ENCODE peak calls at places on chromosomes 5 and 9, in eight cellular contexts. One of them, this sample, is unnamed.

GRCh38 chr9:119963258-119963797 is 594.1 kb upstream of the BRINP1 start:
- DNase-seq in SK-N-SH: peak; percentile 69
- DNase-seq in HepG2: no peak
- DNase-seq in breast epithelium: no peak
- DNase-seq in stomach: no peak
- DNase-seq in transverse colon: no peak
- DNase-seq in GM23338: peak; percentile 58
- DNase-seq in upper lobe of left lung: no peak
- DNase-seq in this sample: no peak

GRCh38 chr5:110807174-110807573 is 68.4 kb downstream of the SLC25A46 start:
- DNase-seq in stomach: no peak
- DNase-seq in breast epithelium: no peak
- DNase-seq in SK-N-SH: no peak
- DNase-seq in upper lobe of left lung: no peak
- DNase-seq in transverse colon: peak; percentile 12
- DNase-seq in GM23338: no peak
- DNase-seq in HepG2: no peak
- DNase-seq in this sample: no peak

GRCh38 chr9:32832354-32832753 is 49.0 kb downstream of the TMEM215 start:
- DNase-seq in HepG2: no peak
- DNase-seq in transverse colon: no peak
- DNase-seq in SK-N-SH: no peak
- DNase-seq in GM23338: no peak
- DNase-seq in breast epithelium: no peak
- DNase-seq in stomach: no peak
- DNase-seq in upper lobe of left lung: no peak
- DNase-seq in this sample: no peak

GRCh38 chr5:37816331-37816730 is 23.5 kb downstream of the GDNF start:
- DNase-seq in GM23338: no peak
- DNase-seq in SK-N-SH: no peak
- DNase-seq in breast epithelium: no peak
- DNase-seq in stomach: no peak
- DNase-seq in upper lobe of left lung: no peak
- DNase-seq in transverse colon: no peak
- DNase-seq in HepG2: no peak
- DNase-seq in this sample: no peak

GRCh38 chr5:36079200-36079761 is 12.6 kb upstream of the UGT3A2 start:
- DNase-seq in upper lobe of left lung: no peak
- DNase-seq in breast epithelium: no peak
- DNase-seq in HepG2: peak; percentile 55
- DNase-seq in stomach: no peak
- DNase-seq in SK-N-SH: peak; percentile 75
- DNase-seq in transverse colon: no peak
- DNase-seq in GM23338: peak; percentile 92
- DNase-seq in this sample: peak; percentile 53

GRCh38 chr5:158928405-158928804 is 171.3 kb downstream of the EBF1 start:
- DNase-seq in SK-N-SH: no peak
- DNase-seq in upper lobe of left lung: no peak
- DNase-seq in breast epithelium: no peak
- DNase-seq in HepG2: no peak
- DNase-seq in GM23338: no peak
- DNase-seq in stomach: no peak
- DNase-seq in transverse colon: no peak
- DNase-seq in this sample: no peak

GRCh38 chr5:123511290-123511647 is 708 bp upstream of the CSNK1G3 start:
- DNase-seq in stomach: no peak
- DNase-seq in SK-N-SH: no peak
- DNase-seq in upper lobe of left lung: no peak
- DNase-seq in breast epithelium: no peak
- DNase-seq in transverse colon: no peak
- DNase-seq in GM23338: peak; percentile 17
- DNase-seq in HepG2: peak; percentile 24
- DNase-seq in this sample: no peak

GRCh38 chr5:140049205-140049604 is 6.1 kb upstream of the NRG2 start:
- DNase-seq in SK-N-SH: no peak
- DNase-seq in breast epithelium: no peak
- DNase-seq in GM23338: no peak
- DNase-seq in transverse colon: no peak
- DNase-seq in stomach: no peak
- DNase-seq in HepG2: no peak
- DNase-seq in upper lobe of left lung: no peak
- DNase-seq in this sample: no peak

GRCh38 chr5:33079548-33079947 is 361.2 kb upstream of the TARS1 start:
- DNase-seq in SK-N-SH: no peak
- DNase-seq in upper lobe of left lung: no peak
- DNase-seq in transverse colon: no peak
- DNase-seq in breast epithelium: no peak
- DNase-seq in stomach: no peak
- DNase-seq in GM23338: no peak
- DNase-seq in HepG2: no peak
- DNase-seq in this sample: no peak

GRCh38 chr5:145350501-145350900 is 484.6 kb downstream of the PRELID2 start:
- DNase-seq in GM23338: no peak
- DNase-seq in transverse colon: no peak
- DNase-seq in SK-N-SH: no peak
- DNase-seq in breast epithelium: no peak
- DNase-seq in HepG2: no peak
- DNase-seq in upper lobe of left lung: no peak
- DNase-seq in stomach: no peak
- DNase-seq in this sample: no peak

GRCh38 chr5:100546041-100546440 is 10.9 kb downstream of the FAM174A start:
- DNase-seq in GM23338: no peak
- DNase-seq in transverse colon: no peak
- DNase-seq in breast epithelium: no peak
- DNase-seq in SK-N-SH: no peak
- DNase-seq in upper lobe of left lung: no peak
- DNase-seq in HepG2: no peak
- DNase-seq in stomach: no peak
- DNase-seq in this sample: no peak

GRCh38 chr5:88860501-88860900 is 22.5 kb downstream of the MEF2C start:
- DNase-seq in upper lobe of left lung: no peak
- DNase-seq in transverse colon: no peak
- DNase-seq in GM23338: no peak
- DNase-seq in stomach: no peak
- DNase-seq in SK-N-SH: no peak
- DNase-seq in breast epithelium: no peak
- DNase-seq in HepG2: no peak
- DNase-seq in this sample: no peak

GRCh38 chr9:132673355-132673754 is 3.1 kb downstream of the GTF3C4 start:
- DNase-seq in transverse colon: no peak
- DNase-seq in HepG2: peak; percentile 64
- DNase-seq in upper lobe of left lung: no peak
- DNase-seq in breast epithelium: no peak
- DNase-seq in stomach: no peak
- DNase-seq in SK-N-SH: peak; percentile 53
- DNase-seq in GM23338: peak; percentile 63
- DNase-seq in this sample: no peak

GRCh38 chr5:143025971-143026370 is 255.8 kb downstream of the ARHGAP26 start:
- DNase-seq in HepG2: no peak
- DNase-seq in SK-N-SH: no peak
- DNase-seq in breast epithelium: no peak
- DNase-seq in transverse colon: no peak
- DNase-seq in upper lobe of left lung: no peak
- DNase-seq in GM23338: no peak
- DNase-seq in stomach: no peak
- DNase-seq in this sample: no peak

GRCh38 chr9:126127591-126127990 is 199.0 kb upstream of the MVB12B start:
- DNase-seq in transverse colon: no peak
- DNase-seq in GM23338: no peak
- DNase-seq in HepG2: no peak
- DNase-seq in SK-N-SH: peak; percentile 3
- DNase-seq in breast epithelium: no peak
- DNase-seq in upper lobe of left lung: no peak
- DNase-seq in stomach: peak; percentile 1
- DNase-seq in this sample: no peak

GRCh38 chr9:120440791-120441190 is 139.2 kb downstream of the CDK5RAP2 start:
- DNase-seq in transverse colon: no peak
- DNase-seq in stomach: no peak
- DNase-seq in HepG2: no peak
- DNase-seq in SK-N-SH: no peak
- DNase-seq in GM23338: no peak
- DNase-seq in breast epithelium: no peak
- DNase-seq in upper lobe of left lung: no peak
- DNase-seq in this sample: no peak

GRCh38 chr5:63768221-63768620 is 194.0 kb downstream of the HTR1A start:
- DNase-seq in upper lobe of left lung: no peak
- DNase-seq in HepG2: no peak
- DNase-seq in transverse colon: no peak
- DNase-seq in stomach: no peak
- DNase-seq in GM23338: no peak
- DNase-seq in breast epithelium: no peak
- DNase-seq in SK-N-SH: no peak
- DNase-seq in this sample: no peak

GRCh38 chr5:9269024-9269423 is 276.9 kb downstream of the SEMA5A start:
- DNase-seq in GM23338: no peak
- DNase-seq in upper lobe of left lung: no peak
- DNase-seq in transverse colon: no peak
- DNase-seq in stomach: no peak
- DNase-seq in SK-N-SH: peak; percentile 16
- DNase-seq in HepG2: no peak
- DNase-seq in breast epithelium: no peak
- DNase-seq in this sample: no peak

GRCh38 chr9:68500457-68501158 is 40.1 kb downstream of the TMEM252 start:
- DNase-seq in GM23338: peak; percentile 3
- DNase-seq in upper lobe of left lung: no peak
- DNase-seq in stomach: no peak
- DNase-seq in SK-N-SH: no peak
- DNase-seq in transverse colon: no peak
- DNase-seq in breast epithelium: no peak
- DNase-seq in HepG2: peak; percentile 43
- DNase-seq in this sample: peak; percentile 43

GRCh38 chr5:93954421-93955069 is 213.1 kb upstream of the POU5F2 start:
- DNase-seq in GM23338: peak; percentile 45
- DNase-seq in upper lobe of left lung: no peak
- DNase-seq in stomach: no peak
- DNase-seq in SK-N-SH: no peak
- DNase-seq in transverse colon: no peak
- DNase-seq in HepG2: no peak
- DNase-seq in breast epithelium: no peak
- DNase-seq in this sample: no peak

GRCh38 chr9:74498616-74499095 is 1.5 kb downstream of the RORB start:
- DNase-seq in upper lobe of left lung: no peak
- DNase-seq in transverse colon: no peak
- DNase-seq in HepG2: no peak
- DNase-seq in SK-N-SH: no peak
- DNase-seq in breast epithelium: no peak
- DNase-seq in GM23338: peak; percentile 39
- DNase-seq in stomach: no peak
- DNase-seq in this sample: no peak

GRCh38 chr9:136526625-136527066 is 19.2 kb downstream of the NOTCH1 start:
- DNase-seq in breast epithelium: no peak
- DNase-seq in stomach: peak; percentile 57
- DNase-seq in transverse colon: peak; percentile 86
- DNase-seq in SK-N-SH: no peak
- DNase-seq in GM23338: no peak
- DNase-seq in upper lobe of left lung: no peak
- DNase-seq in HepG2: no peak
- DNase-seq in this sample: no peak

GRCh38 chr5:107247427-107247826 is 423.3 kb downstream of the EFNA5 start:
- DNase-seq in GM23338: no peak
- DNase-seq in SK-N-SH: no peak
- DNase-seq in HepG2: no peak
- DNase-seq in transverse colon: no peak
- DNase-seq in breast epithelium: no peak
- DNase-seq in upper lobe of left lung: no peak
- DNase-seq in stomach: no peak
- DNase-seq in this sample: no peak

GRCh38 chr9:121861501-121862180 is 210.2 kb downstream of the DAB2IP start:
- DNase-seq in stomach: peak; percentile 35
- DNase-seq in SK-N-SH: peak; percentile 61
- DNase-seq in upper lobe of left lung: no peak
- DNase-seq in breast epithelium: no peak
- DNase-seq in HepG2: peak; percentile 43
- DNase-seq in transverse colon: peak; percentile 44
- DNase-seq in GM23338: peak; percentile 71
- DNase-seq in this sample: peak; percentile 7

GRCh38 chr5:154850255-154851062 is at the start of gene FAXDC2:
- DNase-seq in upper lobe of left lung: no peak
- DNase-seq in breast epithelium: peak; percentile 63
- DNase-seq in GM23338: peak; percentile 89
- DNase-seq in transverse colon: peak; percentile 48
- DNase-seq in stomach: peak; percentile 61
- DNase-seq in HepG2: peak; percentile 78
- DNase-seq in SK-N-SH: peak; percentile 53
- DNase-seq in this sample: no peak
- H3K4me3 ChIP-seq in upper lobe of left lung: peak within 1 kb of the TSS; percentile 63
- H3K4me3 ChIP-seq in breast epithelium: peak within 1 kb of the TSS; percentile 66
- H3K4me3 ChIP-seq in GM23338: peak within 1 kb of the TSS; percentile 44
- H3K4me3 ChIP-seq in transverse colon: peak within 1 kb of the TSS; percentile 29
- H3K4me3 ChIP-seq in stomach: peak within 1 kb of the TSS; percentile 50
- H3K4me3 ChIP-seq in HepG2: peak within 1 kb of the TSS; percentile 72
- H3K4me3 ChIP-seq in SK-N-SH: peak within 1 kb of the TSS; percentile 59
- H3K4me3 ChIP-seq in this sample: peak within 1 kb of the TSS; percentile 16

GRCh38 chr5:136018814-136019777 is 9.7 kb upstream of the TGFBI start:
- DNase-seq in SK-N-SH: peak; percentile 82
- DNase-seq in upper lobe of left lung: no peak
- DNase-seq in transverse colon: peak; percentile 33
- DNase-seq in breast epithelium: no peak
- DNase-seq in stomach: no peak
- DNase-seq in HepG2: peak; percentile 37
- DNase-seq in GM23338: no peak
- DNase-seq in this sample: no peak
- TF ChIP-seq POLR2AphosphoS5 in SK-N-SH: peak; percentile 96
- TF ChIP-seq POLR2AphosphoS5 in upper lobe of left lung: no peak
- TF ChIP-seq POLR2AphosphoS5 in transverse colon: peak; percentile 38
- TF ChIP-seq POLR2AphosphoS5 in breast epithelium: peak; percentile 71
- TF ChIP-seq POLR2AphosphoS5 in stomach: peak; percentile 62
- TF ChIP-seq POLR2AphosphoS5 in HepG2: no peak
- TF ChIP-seq POLR2AphosphoS5 in GM23338: no peak
- TF ChIP-seq POLR2AphosphoS5 in this sample: no peak

DNA sequence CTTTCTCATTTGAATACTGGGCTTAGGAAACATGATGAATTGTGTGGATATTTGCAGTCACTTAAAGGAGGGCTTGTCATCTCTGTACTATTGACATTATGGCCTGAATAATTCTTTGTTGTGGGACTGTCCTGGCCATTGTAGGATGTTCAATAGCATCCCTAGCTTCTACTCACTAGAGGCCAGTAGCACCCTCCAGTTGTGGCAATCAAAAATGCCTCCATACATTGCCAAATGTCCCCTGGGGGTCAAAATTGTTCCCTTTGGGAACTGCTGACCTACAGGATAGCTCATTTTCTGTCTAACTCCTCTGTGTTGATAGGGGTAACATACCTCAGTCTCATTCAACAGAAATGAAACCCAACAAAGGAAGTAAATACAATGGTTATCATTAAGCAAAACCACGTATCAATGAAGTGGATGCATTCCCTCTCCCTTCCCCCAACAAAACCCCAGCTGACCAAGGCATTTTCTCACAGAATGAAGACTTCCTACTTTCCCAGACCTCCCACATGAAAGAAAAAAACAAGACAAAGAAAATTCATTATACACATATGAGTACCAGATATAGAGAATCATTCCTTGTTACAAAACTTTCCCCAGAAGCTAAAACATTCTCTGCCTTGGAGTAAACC is 18.1 kb downstream of the FYB1 start:
- DNase-seq in upper lobe of left lung: no peak
- DNase-seq in GM23338: no peak
- DNase-seq in SK-N-SH: no peak
- DNase-seq in HepG2: no peak
- DNase-seq in stomach: no peak
- DNase-seq in transverse colon: no peak
- DNase-seq in breast epithelium: no peak
- DNase-seq in this sample: no peak
- H3K4me1 ChIP-seq in upper lobe of left lung: no peaks in the 10 kb centered on the region
- H3K4me1 ChIP-seq in GM23338: no peaks in the 10 kb centered on the region
- H3K4me1 ChIP-seq in SK-N-SH: no peaks in the 10 kb centered on the region
- H3K4me1 ChIP-seq in HepG2: peaks cover 8% of the 10 kb centered on the region
- H3K4me1 ChIP-seq in stomach: no peaks in the 10 kb centered on the region
- H3K4me1 ChIP-seq in transverse colon: no peaks in the 10 kb centered on the region
- H3K4me1 ChIP-seq in breast epithelium: no peaks in the 10 kb centered on the region
- H3K4me1 ChIP-seq in this sample: no peaks in the 10 kb centered on the region

GRCh38 chr9:21395778-21396717 is 10.8 kb upstream of the IFNA2 start:
- DNase-seq in GM23338: peak; percentile 87
- DNase-seq in SK-N-SH: peak; percentile 65
- DNase-seq in transverse colon: peak; percentile 48
- DNase-seq in stomach: peak; percentile 51
- DNase-seq in HepG2: peak; percentile 10
- DNase-seq in upper lobe of left lung: peak; percentile 82
- DNase-seq in breast epithelium: no peak
- DNase-seq in this sample: no peak
- H3K4me3 ChIP-seq in GM23338: peak overlapping the region; percentile 55
- H3K4me3 ChIP-seq in SK-N-SH: peak overlapping the region; percentile 73
- H3K4me3 ChIP-seq in transverse colon: peak overlapping the region; percentile 38
- H3K4me3 ChIP-seq in stomach: peak overlapping the region; percentile 52
- H3K4me3 ChIP-seq in HepG2: peak overlapping the region; percentile 53
- H3K4me3 ChIP-seq in upper lobe of left lung: peak overlapping the region; percentile 48
- H3K4me3 ChIP-seq in breast epithelium: peak overlapping the region; percentile 65
- H3K4me3 ChIP-seq in this sample: peak overlapping the region; percentile 55

This sample was measured in Panc1.